ENCODE peak calls at places on chromosomes 3 and 15, in five cellular contexts. D is neuronal stem cell, K is RWPE2, V is psoas muscle, Y is ovary. X is an unnamed sample.

GRCh38 chr3:181278468-181279238 is 289.1 kb upstream of the DNAJC19 start:
- DNase-seq in D (peak; percentile 12), K (no peak), V (no peak), Y (no peak), X (no peak)

GRCh38 chr3:49470714-49471420 is 800 bp downstream of the DAG1 start:
- DNase-seq in K (no peak), Y (no peak), D (no peak), V (no peak), X (no peak)

GRCh38 chr3:82157952-82158351 is 396.5 kb upstream of the GBE1 start:
- DNase-seq in D (no peak), Y (no peak), V (no peak), K (peak; percentile 51), X (no peak)

GRCh38 chr15:40466426-40467259 is 4.1 kb upstream of the CHST14 start:
- DNase-seq in V (no peak), K (no peak), Y (no peak), D (no peak), X (no peak)

GRCh38 chr3:173411288-173412064 is 13.9 kb downstream of the NLGN1 start:
- DNase-seq in Y (no peak), V (no peak), K (no peak), D (no peak), X (no peak)

GRCh38 chr3:195099976-195100755 is 170.8 kb downstream of the XXYLT1 start:
- DNase-seq in D (no peak), V (no peak), K (no peak), Y (no peak), X (no peak)

GRCh38 chr3:141231923-141232861 is 567 bp downstream of the PXYLP1 start:
- DNase-seq in K (no peak), Y (peak; percentile 73), V (peak; percentile 37), D (peak; percentile 29), X (peak; percentile 48)

GRCh38 chr3:64188810-64189560 is 36.3 kb downstream of the PRICKLE2 start:
- DNase-seq in Y (no peak), K (peak; percentile 54), V (no peak), D (no peak), X (no peak)

GRCh38 chr3:192915306-192915705 is 2.4 kb downstream of the MB21D2 start:
- DNase-seq in Y (no peak), D (peak; percentile 45), K (no peak), V (no peak), X (no peak)

GRCh38 chr3:134985841-134986520 is 190.9 kb downstream of the EPHB1 start:
- DNase-seq in K (no peak), V (no peak), D (no peak), Y (no peak), X (no peak)

GRCh38 chr15:47711654-47712053 is 5.7 kb upstream of the SEMA6D start:
- DNase-seq in V (no peak), D (no peak), K (no peak), Y (no peak), X (no peak)

GRCh38 chr3:112987710-112988334 is 3.0 kb upstream of the GTPBP8 start:
- DNase-seq in K (no peak), Y (no peak), V (no peak), D (no peak), X (no peak)

GRCh38 chr15:94970096-94970495 is 738.7 kb downstream of the MCTP2 start:
- DNase-seq in D (no peak), Y (no peak), V (no peak), K (no peak), X (no peak)

GRCh38 chr3:152245498-152246175 is 23.1 kb upstream of the MBNL1 start:
- DNase-seq in K (no peak), V (no peak), D (no peak), Y (no peak), X (no peak)

GRCh38 chr3:70308760-70309159 is 3.7 kb downstream of the MDFIC2 start:
- DNase-seq in V (no peak), K (no peak), D (peak; percentile 9), Y (no peak), X (no peak)

DNA sequence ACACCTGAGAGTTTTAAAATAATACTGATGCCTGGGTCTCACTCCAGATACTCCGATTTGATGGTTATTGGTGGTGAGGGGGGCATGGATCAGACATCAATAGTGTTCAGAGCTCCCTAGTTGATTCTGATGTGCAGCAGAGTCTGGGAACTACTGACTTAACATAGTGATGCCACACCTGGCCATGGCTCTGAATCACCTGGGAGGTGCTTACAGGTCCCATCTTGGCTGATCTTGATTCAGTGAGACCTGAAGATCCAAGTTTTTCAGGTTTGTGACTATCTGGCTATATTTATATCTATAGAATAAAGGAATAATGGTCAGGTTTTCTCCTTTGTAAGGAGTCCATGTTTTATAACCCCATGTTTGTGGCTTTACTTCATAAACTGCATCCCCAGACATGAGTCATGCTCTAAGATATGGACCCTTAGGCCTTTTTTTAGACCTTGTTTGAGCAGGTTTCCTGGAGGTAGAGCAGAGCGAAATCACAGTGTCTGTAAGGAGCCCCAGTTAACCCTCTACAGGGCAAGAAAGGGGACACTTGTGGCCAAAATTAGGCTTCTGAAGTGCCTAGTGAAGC is 101.4 kb downstream of the LARS2 start:
- DNase-seq in Y (no peak), K (no peak), D (no peak), V (no peak), X (no peak)
- H3K4me3 ChIP-seq in Y (no peak overlapping the region), K (no peak overlapping the region), D (no peak overlapping the region), V (no peak overlapping the region), X (no peak overlapping the region)

GRCh38 chr3:127218457-127218922 is 25.6 kb downstream of the PRR23E start:
- DNase-seq in Y (no peak), K (no peak), D (no peak), V (no peak), X (no peak)

GRCh38 chr3:127214990-127215389 is 22.1 kb downstream of the PRR23E start:
- DNase-seq in D (peak; percentile 15), V (no peak), K (no peak), Y (no peak), X (no peak)

GRCh38 chr3:127215714-127216414 is 22.9 kb downstream of the PRR23E start:
- DNase-seq in Y (no peak), D (no peak), V (no peak), K (no peak), X (no peak)

GRCh38 chr3:127217594-127218456 is 24.9 kb downstream of the PRR23E start:
- DNase-seq in Y (no peak), V (no peak), K (no peak), D (no peak), X (no peak)

DNA sequence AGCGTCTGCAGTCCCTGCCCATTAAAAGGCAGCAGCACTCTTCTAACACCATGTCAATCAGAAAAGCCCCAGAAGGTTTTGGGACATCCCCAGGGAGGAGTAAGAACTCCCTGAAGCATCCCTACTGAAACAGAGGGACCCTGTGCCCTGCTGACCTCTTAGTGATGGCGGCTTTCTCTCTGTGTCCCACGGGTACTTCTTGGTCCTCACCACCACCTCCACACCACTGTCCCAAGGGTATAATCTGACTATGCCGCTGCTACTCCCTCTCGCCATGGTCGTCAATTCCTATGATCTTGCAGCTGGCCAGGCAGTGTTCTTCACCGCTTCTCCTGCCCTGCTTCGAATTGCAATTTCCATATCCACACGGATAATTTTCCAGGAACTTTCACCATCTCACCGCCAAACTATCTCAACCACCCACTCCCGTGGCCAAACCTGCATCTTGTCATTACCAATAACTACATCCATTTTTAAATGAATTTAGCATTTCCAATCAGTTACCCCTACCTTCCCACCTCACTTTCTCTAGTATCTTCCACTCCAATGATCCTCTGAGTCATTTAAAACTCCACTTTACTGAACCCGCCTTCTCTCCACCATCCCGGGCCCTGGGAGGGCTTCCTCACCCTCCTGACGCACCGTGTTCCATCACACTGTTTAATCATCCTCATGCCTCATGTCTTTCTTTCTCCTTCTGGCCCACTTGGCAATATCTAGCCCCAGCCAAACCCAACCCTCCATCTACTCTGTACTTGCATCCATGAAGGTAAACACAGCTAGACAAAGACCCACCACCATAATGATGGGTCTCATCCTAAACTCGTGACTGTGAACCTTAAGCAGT is 23.7 kb downstream of the PRR23E start:
- DNase-seq in D (no peak), K (no peak), V (no peak), Y (peak; percentile 1), X (no peak)
- H3K27me3 ChIP-seq in D (no peaks in the 10 kb centered on the region), K (no peaks in the 10 kb centered on the region), V (peaks cover 49% of the 10 kb centered on the region), Y (no peaks in the 10 kb centered on the region), X (no peaks in the 10 kb centered on the region)

GRCh38 chr3:21562225-21562624 is 188.8 kb downstream of the ZNF385D start:
- DNase-seq in V (no peak), Y (no peak), D (no peak), K (no peak), X (no peak)

DNA sequence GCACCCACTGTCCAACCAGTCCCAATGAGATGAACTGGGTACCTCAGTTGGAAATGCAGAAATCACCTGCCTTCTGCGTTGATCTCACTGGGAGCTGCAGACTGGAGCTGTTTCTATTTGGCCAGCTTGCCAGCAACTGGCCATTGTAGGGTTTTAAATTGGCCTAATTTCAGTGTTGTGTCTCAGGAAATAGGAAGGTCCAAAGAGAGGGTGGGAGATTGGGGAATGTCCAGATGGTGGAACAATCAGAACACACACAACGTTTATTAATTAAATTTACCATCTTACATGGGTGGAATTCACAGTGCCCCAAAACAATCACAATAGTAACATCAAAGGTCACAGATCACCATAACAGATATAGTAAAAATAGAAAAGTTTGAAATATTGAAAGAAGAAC is 189.5 kb downstream of the ZNF385D start:
- DNase-seq in Y (no peak), D (no peak), K (no peak), V (no peak), X (no peak)
- H3K9me3 ChIP-seq in Y (no peaks in the 10 kb centered on the region), D (no peaks in the 10 kb centered on the region), K (no peaks in the 10 kb centered on the region), V (no peaks in the 10 kb centered on the region), X (no peaks in the 10 kb centered on the region)

GRCh38 chr3:99955773-99956562 is 138.3 kb downstream of the CMSS1 start:
- DNase-seq in V (no peak), Y (no peak), D (no peak), K (no peak), X (no peak)
- H3K4me3 ChIP-seq in V (no peak overlapping the region), Y (no peak overlapping the region), D (no peak overlapping the region), K (no peak overlapping the region), X (no peak overlapping the region)

DNA sequence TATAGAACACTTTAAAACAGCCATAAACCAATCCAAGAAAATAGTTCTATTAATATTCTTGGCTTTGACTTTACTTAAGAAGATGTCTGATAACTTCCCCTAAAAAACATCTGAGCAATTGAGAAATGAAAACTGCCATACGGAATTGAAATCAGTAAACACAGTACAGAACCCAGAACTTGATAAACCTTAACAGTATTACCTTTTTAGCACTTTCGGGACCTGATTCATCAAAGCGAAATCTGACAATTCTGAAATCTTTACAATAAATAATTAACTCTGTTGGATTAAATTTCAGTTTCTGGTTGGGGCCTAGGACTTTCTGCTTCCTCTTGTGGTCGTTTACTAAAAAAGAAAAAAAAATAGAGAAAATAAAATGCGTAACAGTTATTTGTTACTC is 17.3 kb downstream of the MTMR10 start:
- DNase-seq in K (no peak), D (no peak), V (no peak), Y (no peak), X (no peak)
- H3K27me3 ChIP-seq in K (no peaks in the 10 kb centered on the region), D (no peaks in the 10 kb centered on the region), V (no peaks in the 10 kb centered on the region), Y (no peaks in the 10 kb centered on the region), X (no peaks in the 10 kb centered on the region)

GRCh38 chr15:100242989-100243388 is 98.8 kb downstream of the ADAMTS17 start:
- DNase-seq in V (no peak), Y (no peak), D (no peak), K (peak; percentile 3), X (no peak)
- H3K9me3 ChIP-seq in V (no peaks in the 10 kb centered on the region), Y (no peaks in the 10 kb centered on the region), D (peaks cover 3% of the 10 kb centered on the region), K (no peaks in the 10 kb centered on the region), X (no peaks in the 10 kb centered on the region)

GRCh38 chr15:73630796-73631471 is 2.3 kb downstream of the NPTN start:
- DNase-seq in V (no peak), Y (no peak), K (no peak), D (no peak), X (no peak)
- H3K4me3 ChIP-seq in V (peak overlapping the region; percentile 85), Y (no peak overlapping the region), K (peak overlapping the region; percentile 79), D (peak overlapping the region; percentile 75), X (no peak overlapping the region)